ENCODE peak calls at places on chromosomes 4 and X, in six cellular contexts. M is CD8-positive, alpha-beta T cell; G is esophagus squamous epithelium; T is GM12865; C is Peyer's patch; I is colonic mucosa. X is an unnamed sample.

GRCh38 chrX:101429934-101430333 is 21.9 kb downstream of the HNRNPH2 start:
- DNase-seq in G (no peak), T (no peak), I (no peak), C (no peak), M (no peak), X (no peak)

GRCh38 chr4:8706221-8707044 is 113.9 kb downstream of the CPZ start:
- DNase-seq in G (no peak), I (no peak), C (no peak), T (no peak), M (no peak), X (no peak)

GRCh38 chr4:55736605-55737183 is 82.9 kb upstream of the EXOC1L start:
- DNase-seq in T (peak; percentile 14), I (no peak), M (no peak), G (no peak), C (no peak), X (no peak)

GRCh38 chr4:73885570-73886230 is 16.5 kb downstream of the CXCL1 start:
- DNase-seq in I (peak; percentile 33), G (no peak), T (no peak), M (no peak), C (no peak), X (no peak)

GRCh38 chr4:107705742-107706556 is 14.1 kb downstream of the PAPSS1 start:
- DNase-seq in I (no peak), M (no peak), C (no peak), T (no peak), G (no peak), X (no peak)

GRCh38 chr4:141304346-141304745 is 83.7 kb downstream of the ZNF330 start:
- DNase-seq in T (peak; percentile 36), C (no peak), I (no peak), G (no peak), M (no peak), X (no peak)

GRCh38 chr4:54547299-54548097 is 110.3 kb upstream of the KIT start:
- DNase-seq in M (no peak), G (no peak), T (peak; percentile 59), C (no peak), I (peak; percentile 72), X (no peak)

GRCh38 chr4:109912706-109913621 is at the start of gene EGF:
- DNase-seq in T (no peak), G (no peak), M (no peak), C (no peak), I (peak; percentile 23), X (no peak)

GRCh38 chr4:158327525-158327924 is 117.2 kb downstream of the TMEM144 start:
- DNase-seq in C (no peak), M (no peak), T (no peak), I (no peak), G (no peak), X (no peak)

GRCh38 chr4:183659029-183659870 is at the start of the genes RWDD4 and TRAPPC11:
- DNase-seq in G (peak; percentile 79), C (peak; percentile 95), T (peak; percentile 99), I (peak; percentile 98), M (peak; percentile 96), X (peak; percentile 97)

GRCh38 chrX:40755291-40756249 is 20.2 kb upstream of the MED14 start:
- DNase-seq in I (no peak), G (no peak), M (no peak), T (no peak), C (no peak), X (no peak)

GRCh38 chrX:154004315-154004714 is 15.4 kb downstream of the IRAK1 start:
- DNase-seq in C (no peak), G (no peak), M (no peak), I (no peak), T (peak; percentile 74), X (no peak)

GRCh38 chr4:163071308-163071707 is 95.4 kb downstream of the NAF1 start:
- DNase-seq in T (no peak), G (no peak), C (no peak), I (no peak), M (no peak), X (no peak)

GRCh38 chrX:2311483-2311882 is 189.3 kb downstream of the DHRSX start:
- DNase-seq in I (no peak), T (no peak), M (no peak), C (no peak), G (no peak), X (no peak)

GRCh38 chr4:23856630-23857029 is 33.2 kb downstream of the PPARGC1A start:
- DNase-seq in C (no peak), M (no peak), T (no peak), G (no peak), I (peak; percentile 92), X (no peak)

GRCh38 chr4:1712216-1713002 is at the start of gene SLBP:
- DNase-seq in I (peak; percentile 98), G (peak; percentile 90), M (peak; percentile 99), C (peak; percentile 97), T (peak; percentile 99), X (peak; percentile 93)

GRCh38 chr4:57329279-57329678 is 219.1 kb upstream of the IGFBP7 start:
- DNase-seq in M (no peak), I (no peak), T (no peak), C (no peak), G (no peak), X (no peak)

GRCh38 chr4:159296061-159296460 is 193.2 kb downstream of the RAPGEF2 start:
- DNase-seq in I (no peak), M (no peak), T (no peak), G (no peak), C (no peak), X (no peak)

GRCh38 chr4:48493485-48494100 is 3.5 kb downstream of the ZAR1 start:
- DNase-seq in C (no peak), M (no peak), T (no peak), I (no peak), G (no peak), X (no peak)

GRCh38 chr4:36747277-36748129 is 466.1 kb downstream of the DTHD1 start:
- DNase-seq in M (no peak), C (no peak), T (no peak), I (no peak), G (no peak), X (no peak)

GRCh38 chr4:6071959-6072720 is 53.9 kb upstream of the C4orf50 start:
- DNase-seq in G (no peak), T (no peak), M (no peak), I (no peak), C (no peak), X (no peak)
- H3K4me3 ChIP-seq in G (no peak overlapping the region), T (no peak overlapping the region), M (no peak overlapping the region), I (no peak overlapping the region), C (no peak overlapping the region), X (no peak overlapping the region)

DNA sequence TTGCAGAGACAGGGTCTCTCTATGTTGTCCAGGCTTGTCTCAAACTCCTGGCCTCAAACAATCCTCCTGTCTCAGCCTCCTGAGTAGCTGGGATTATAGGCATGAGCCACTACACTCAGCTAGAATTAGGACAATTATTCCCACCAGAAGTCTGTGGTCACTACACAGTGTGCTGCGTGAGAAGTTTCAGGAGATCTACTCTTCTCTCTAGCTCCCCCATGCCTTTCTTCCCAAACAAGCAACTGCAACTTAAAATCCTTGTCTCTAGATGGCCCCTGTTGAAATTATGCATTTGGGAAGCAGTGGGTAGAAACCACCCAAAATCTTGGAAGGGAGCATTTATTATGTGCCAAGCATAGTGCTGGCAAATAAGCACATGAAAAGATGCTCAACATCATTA is 21.1 kb upstream of the MAP7D3 start:
- DNase-seq in T (no peak), C (no peak), I (no peak), M (no peak), G (no peak), X (no peak)
- TF ChIP-seq CTCF in T (no peak), C (no peak), I (no peak), M (no peak), G (no peak), X (no peak)

GRCh38 chr4:20251061-20251795 is 477 bp upstream of the SLIT2 start:
- DNase-seq in C (no peak), G (no peak), M (no peak), I (no peak), T (no peak), X (no peak)
- H3K4me3 ChIP-seq in C (peak overlapping the region; percentile 37), G (peak overlapping the region; percentile 45), M (no peak overlapping the region), I (peak overlapping the region; percentile 51), T (peak overlapping the region; percentile 42), X (no peak overlapping the region)

DNA sequence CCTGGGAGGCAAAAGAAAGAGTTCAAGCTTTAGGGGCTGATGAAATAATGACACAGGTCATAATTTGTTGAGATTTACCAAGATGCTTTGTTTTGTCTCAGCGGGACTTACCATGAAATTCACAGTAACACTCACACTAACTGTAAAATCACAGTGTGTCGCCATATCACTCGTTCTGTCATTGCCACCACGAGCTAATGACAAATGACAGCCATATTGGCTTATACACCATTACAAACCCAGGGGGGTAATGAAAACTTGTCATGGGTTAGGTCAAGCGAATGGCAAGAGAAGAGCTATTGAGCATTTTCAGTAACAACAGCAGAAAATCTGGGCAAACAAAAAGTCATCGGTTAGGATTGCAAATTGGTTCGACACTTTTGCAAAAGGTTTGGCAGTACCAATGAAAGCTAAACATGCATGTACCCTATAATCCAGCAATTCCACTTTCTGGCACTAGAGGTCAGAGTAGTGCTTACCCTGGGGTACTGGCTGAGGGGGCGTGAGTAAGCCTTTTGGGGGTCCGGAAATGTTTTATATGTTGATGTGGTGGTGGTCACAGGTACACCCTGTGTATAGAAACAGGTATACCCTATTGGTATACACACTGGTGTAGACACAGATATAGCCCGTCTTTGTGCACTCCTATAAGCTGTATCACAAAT is 83.9 kb upstream of the RAI2 start:
- DNase-seq in T (peak; percentile 7), I (peak; percentile 24), M (peak; percentile 10), G (no peak), C (no peak), X (no peak)
- TF ChIP-seq CTCF in T (peak; percentile 58), I (peak; percentile 44), M (peak; percentile 36), G (peak; percentile 27), C (peak; percentile 31), X (peak; percentile 55)